ENCODE peak calls at places on chromosomes 2 and 18, in four cellular contexts. A is sigmoid colon, V is endothelial cell of umbilical vein, O is heart right ventricle. P is an unnamed sample.

GRCh38 chr18:36629836-36630235 is 199.0 kb downstream of the TPGS2 start:
- DNase-seq in A (no peak), V (no peak), O (no peak), P (no peak)

GRCh38 chr18:24567199-24567598 is 106.8 kb downstream of the HRH4 start:
- DNase-seq in A (no peak), V (peak), O (no peak), P (no peak)

GRCh38 chr2:222783592-222783991 is 77.2 kb upstream of the ACSL3 start:
- DNase-seq in A (no peak), V (no peak), O (no peak), P (no peak)

GRCh38 chr18:31679806-31680793 is 4.3 kb downstream of the B4GALT6 start:
- DNase-seq in A (no peak), V (peak), O (no peak), P (no peak)

GRCh38 chr2:9843229-9844035 is at the start of gene TAF1B:
- DNase-seq in A (peak), V (peak), O (peak), P (peak)

GRCh38 chr2:42342795-42343241 is 18.2 kb downstream of the COX7A2L start:
- DNase-seq in A (no peak), V (no peak), O (no peak), P (no peak)

GRCh38 chr2:69185807-69186206 is 172.8 kb downstream of the ANTXR1 start:
- DNase-seq in A (no peak), V (no peak), O (no peak), P (no peak)

GRCh38 chr2:239392688-239393400 is 8.0 kb downstream of the HDAC4 start:
- DNase-seq in A (peak), V (no peak), O (no peak), P (no peak)

GRCh38 chr2:84717302-84717701 is 163.6 kb downstream of the TRABD2A start:
- DNase-seq in A (no peak), V (no peak), O (no peak), P (no peak)

GRCh38 chr2:140734992-140735391 is 1395.8 kb downstream of the LRP1B start:
- DNase-seq in A (no peak), V (no peak), O (no peak), P (no peak)

GRCh38 chr2:189516546-189516945 is 64.0 kb downstream of the SLC40A1 start:
- DNase-seq in A (no peak), V (no peak), O (no peak), P (no peak)

GRCh38 chr2:44135771-44136170 is 32.9 kb upstream of the PPM1B start:
- DNase-seq in A (no peak), V (no peak), O (no peak), P (no peak)

GRCh38 chr18:46793565-46793964 is 36.7 kb upstream of the ST8SIA5 start:
- DNase-seq in A (no peak), V (no peak), O (no peak), P (no peak)

GRCh38 chr2:25131567-25132295 is 36.6 kb downstream of the POMC start:
- DNase-seq in A (no peak), V (no peak), O (peak), P (no peak)

GRCh38 chr2:85712849-85713612 is 18.9 kb downstream of the GNLY start:
- DNase-seq in A (no peak), V (peak), O (peak), P (peak)

GRCh38 chr2:69689969-69690368 is 46.4 kb upstream of the AAK1 start:
- DNase-seq in A (no peak), V (no peak), O (no peak), P (no peak)

GRCh38 chr2:152585830-152586484 is 131.3 kb downstream of the PRPF40A start:
- DNase-seq in A (no peak), V (peak), O (no peak), P (no peak)

GRCh38 chr18:69397096-69397495 is 3.6 kb upstream of the DOK6 start:
- DNase-seq in A (no peak), V (no peak), O (no peak), P (no peak)

GRCh38 chr2:95056461-95057459 is 31.3 kb downstream of the MAL start:
- DNase-seq in A (peak), V (no peak), O (no peak), P (no peak)

GRCh38 chr18:28692337-28692736 is 515.4 kb upstream of the CDH2 start:
- DNase-seq in A (no peak), V (no peak), O (no peak), P (no peak)

GRCh38 chr2:15826273-15826717 is 114.1 kb upstream of the MYCN start:
- DNase-seq in A (no peak), V (no peak), O (no peak), P (no peak)

GRCh38 chr2:147149589-147150245 is 695.1 kb upstream of the ACVR2A start:
- DNase-seq in A (no peak), V (no peak), O (no peak), P (peak)

GRCh38 chr2:46770622-46771021 is 145.0 kb downstream of the MCFD2 start:
- DNase-seq in A (no peak), V (no peak), O (no peak), P (no peak)

GRCh38 chr2:1628893-1629292 is 115.4 kb downstream of the PXDN start:
- DNase-seq in A (peak), V (peak), O (no peak), P (peak)

GRCh38 chr2:188600536-188601210 is 309.0 kb downstream of the GULP1 start:
- DNase-seq in A (no peak), V (no peak), O (no peak), P (no peak)

GRCh38 chr2:240615830-240616547 is 9.3 kb upstream of the GPR35 start:
- DNase-seq in A (peak), V (no peak), O (no peak), P (peak)

GRCh38 chr18:3213231-3214059 is 6.3 kb downstream of the MYOM1 start:
- DNase-seq in A (no peak), V (peak), O (no peak), P (no peak)

GRCh38 chr2:23926289-23926749 is 604 bp downstream of the ATAD2B start:
- DNase-seq in A (peak), V (no peak), O (no peak), P (peak)

GRCh38 chr2:179049546-179050311 is at the start of gene CCDC141:
- DNase-seq in A (no peak), V (no peak), O (peak), P (no peak)

GRCh38 chr2:179049203-179049545 is 763 bp downstream of the CCDC141 start:
- DNase-seq in A (no peak), V (no peak), O (no peak), P (no peak)

GRCh38 chr2:179044500-179044899 is 5.4 kb downstream of the CCDC141 start:
- DNase-seq in A (no peak), V (no peak), O (no peak), P (no peak)
- H3K4me3 ChIP-seq in A (no peak), V (no peak), O (no peak), P (no peak)

GRCh38 chr2:230614913-230615332 is 97.7 kb upstream of the CAB39 start:
- DNase-seq in A (no peak), V (no peak), O (no peak), P (no peak)
- TF ChIP-seq CTCF in A (no peak), V (no peak), O (no peak), P (no peak)

DNA sequence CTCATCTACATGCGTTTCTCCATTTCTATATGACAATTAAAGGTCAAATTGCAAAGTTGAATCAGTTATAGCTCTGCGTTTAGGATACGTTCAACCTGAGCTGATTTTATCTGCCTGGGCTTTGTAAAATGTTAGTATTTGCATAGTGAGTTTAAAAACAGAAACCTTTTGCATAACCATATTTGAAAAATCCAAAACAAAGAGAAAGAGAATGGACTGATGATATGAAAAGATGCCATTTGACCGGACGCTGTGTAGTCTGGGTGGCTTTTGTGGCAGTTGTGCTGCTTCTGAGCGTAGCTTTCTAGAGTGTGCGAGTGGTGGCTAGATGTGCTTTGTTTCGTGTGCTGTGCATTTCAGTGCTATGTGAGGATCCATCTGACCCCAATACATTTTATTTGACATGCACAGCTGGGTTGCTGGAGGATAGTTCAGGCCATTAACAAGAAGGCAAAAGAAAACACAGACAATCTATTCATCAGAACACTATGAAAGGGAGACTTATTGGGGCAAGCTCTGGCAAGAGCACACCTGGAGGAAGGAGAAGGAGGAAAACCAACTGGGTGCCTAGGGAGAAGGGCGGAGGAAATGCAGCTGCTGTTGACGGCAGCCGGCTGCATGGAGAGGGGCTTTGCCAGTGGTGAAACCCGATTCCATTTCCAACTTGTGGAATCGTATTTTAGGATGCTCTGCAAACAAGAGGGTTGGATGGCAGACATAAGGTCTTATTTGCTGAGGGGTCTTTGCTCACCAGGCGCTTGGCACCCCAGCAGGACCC is 126.8 kb downstream of the ACOXL start:
- DNase-seq in A (no peak), V (no peak), O (no peak), P (no peak)
- H3K4me3 ChIP-seq in A (no peak), V (no peak), O (no peak), P (no peak)

DNA sequence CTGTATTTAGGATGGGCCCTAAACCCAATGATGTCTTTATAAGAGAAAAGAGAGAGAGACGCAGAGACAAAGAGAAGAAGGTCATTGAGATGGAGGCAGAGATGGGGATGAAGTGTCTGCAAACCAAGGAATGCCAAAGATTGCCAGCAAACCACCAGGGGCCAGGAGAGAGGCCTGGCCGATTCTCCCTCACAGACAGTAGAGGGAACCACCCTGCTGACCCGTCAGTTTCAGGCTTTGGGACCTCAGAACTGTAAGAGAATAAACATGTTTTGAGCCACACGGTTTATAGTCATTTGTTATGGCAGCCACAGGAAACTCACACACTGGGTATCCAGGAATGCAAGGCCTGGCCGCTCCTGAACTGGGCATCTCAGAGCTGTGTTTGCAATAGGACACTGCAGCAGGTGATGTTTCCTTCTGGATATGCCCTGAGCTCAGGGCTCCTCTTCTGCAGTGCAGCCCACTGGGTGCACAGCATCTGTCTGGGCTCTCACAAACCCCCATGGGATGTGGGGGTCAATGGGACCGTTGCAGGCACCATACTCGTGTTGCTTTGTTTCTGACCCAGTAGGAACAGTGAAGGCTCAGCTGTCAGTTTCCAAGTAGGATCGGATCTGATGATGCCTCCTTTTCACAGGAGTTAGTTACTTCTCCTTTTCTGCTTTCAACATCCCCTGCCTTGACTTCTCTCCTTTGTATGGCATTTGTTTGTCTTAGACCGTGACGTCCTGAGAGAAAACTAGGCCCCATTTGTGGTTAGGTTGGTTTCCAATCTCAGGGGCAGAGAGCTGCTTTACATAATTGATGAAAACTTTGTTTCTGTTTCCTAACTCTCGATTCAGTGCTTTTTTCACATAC is 20.8 kb downstream of the PTPN18 start:
- DNase-seq in A (peak), V (no peak), O (no peak), P (no peak)
- TF ChIP-seq CTCF in A (no peak), V (no peak), O (no peak), P (no peak)

GRCh38 chr2:165573534-165574461 is 104.3 kb downstream of the CSRNP3 start:
- DNase-seq in A (no peak), V (peak), O (peak), P (no peak)
- H3K4me3 ChIP-seq in A (peak), V (no peak), O (peak), P (no peak)

P was measured in lower leg skin.